ENCODE peak calls at places on chromosomes 7 and 10, in ten cellular contexts. K is activated CD8-positive, alpha-beta T cell treated with anti-CD3 and anti-CD28 coated beads, Interleukin-2, amount 10 ng/mL, durations not matched to agents 7 days and 5 days; D is sigmoid colon; X is AG08396; M is stimulated activated CD4-positive, alpha-beta T cell treated with anti-CD3 and anti-CD28 coated beads, Interleukin-2, amount 100 ng/mL, for 24 hours; T is CD8-positive, alpha-beta memory T cell; S is ACHN; O is skeletal muscle cell; V is NCI-H2081; C is posterior vena cava. F is an unnamed sample.

GRCh38 chr7:44221231-44221791 is 20.5 kb downstream of the YKT6 start:
- DNase-seq in D (peak), S (no peak), M (no peak), K (no peak), V (no peak), O (no peak), X (no peak), T (no peak), C (peak), F (peak)

GRCh38 chr7:37342170-37342569 is 106.5 kb downstream of the ELMO1 start:
- DNase-seq in T (no peak), V (no peak), S (no peak), M (no peak), D (no peak), C (no peak), O (no peak), X (no peak), K (no peak), F (no peak)

GRCh38 chr7:51144178-51144577 is 172.4 kb downstream of the COBL start:
- DNase-seq in K (no peak), T (no peak), X (no peak), M (no peak), S (no peak), V (no peak), C (no peak), D (no peak), O (no peak), F (no peak)

GRCh38 chr10:69864321-69864720 is 62.6 kb downstream of the COL13A1 start:
- DNase-seq in X (peak), V (no peak), S (peak), T (no peak), D (no peak), C (no peak), K (no peak), O (peak), M (no peak), F (peak)

GRCh38 chr10:62099299-62099698 is 169.3 kb downstream of the RTKN2 start:
- DNase-seq in S (no peak), K (no peak), D (no peak), C (no peak), O (no peak), M (no peak), T (no peak), X (no peak), V (no peak), F (no peak)

GRCh38 chr7:129780257-129781127 is 169.0 kb downstream of the NRF1 start:
- DNase-seq in V (peak), K (peak), C (peak), M (peak), T (peak), S (peak), D (no peak), O (no peak), X (no peak), F (peak)

GRCh38 chr10:124353091-124353815 is 65.5 kb downstream of the OAT start:
- DNase-seq in K (no peak), M (no peak), S (no peak), D (no peak), X (no peak), V (no peak), O (no peak), T (no peak), C (peak), F (no peak)

GRCh38 chr10:123913688-123914268 is 22.2 kb upstream of the CPXM2 start:
- DNase-seq in D (no peak), C (peak), M (no peak), K (no peak), V (no peak), T (no peak), X (no peak), S (no peak), O (no peak), F (no peak)

GRCh38 chr10:62666264-62666663 is 138.3 kb upstream of the ADO start:
- DNase-seq in K (no peak), V (no peak), X (no peak), D (no peak), M (no peak), C (no peak), T (no peak), O (no peak), S (no peak), F (no peak)

GRCh38 chr10:53379951-53380350 is 607.4 kb upstream of the MBL2 start:
- DNase-seq in D (no peak), X (no peak), S (peak), V (no peak), O (no peak), M (no peak), T (no peak), K (no peak), C (no peak), F (no peak)

GRCh38 chr10:4656576-4657194 is 169.3 kb upstream of the AKR1E2 start:
- DNase-seq in K (peak), C (no peak), D (peak), T (peak), O (no peak), M (peak), V (peak), X (no peak), S (peak), F (peak)

GRCh38 chr7:14606101-14606500 is 296.4 kb downstream of the DGKB start:
- DNase-seq in K (no peak), X (no peak), D (no peak), S (no peak), O (no peak), M (no peak), T (no peak), V (no peak), C (no peak), F (peak)

GRCh38 chr10:69913586-69913985 is 111.9 kb downstream of the COL13A1 start:
- DNase-seq in K (no peak), C (no peak), X (no peak), M (no peak), T (no peak), O (no peak), S (no peak), V (no peak), D (no peak), F (no peak)

GRCh38 chr10:129959544-129960492 is 4.3 kb downstream of the EBF3 start:
- DNase-seq in T (no peak), V (no peak), K (no peak), D (peak), S (no peak), C (peak), O (no peak), X (no peak), M (no peak), F (no peak)

GRCh38 chr10:14982744-14983143 is 23.6 kb downstream of the MEIG1 start:
- DNase-seq in M (no peak), C (no peak), T (no peak), K (no peak), S (no peak), D (no peak), V (no peak), X (no peak), O (no peak), F (no peak)

GRCh38 chr10:10044959-10045764 is 972.5 kb upstream of the CELF2 start:
- DNase-seq in C (no peak), X (no peak), T (no peak), D (no peak), V (no peak), S (no peak), O (no peak), K (no peak), M (no peak), F (no peak)

GRCh38 chr7:132061931-132062330 is 505.5 kb upstream of the PODXL start:
- DNase-seq in O (peak), V (no peak), D (no peak), C (no peak), K (no peak), S (no peak), M (no peak), X (no peak), T (no peak), F (peak)

GRCh38 chr10:34089294-34089693 is 725.8 kb downstream of the PARD3 start:
- DNase-seq in C (no peak), T (no peak), S (no peak), M (no peak), K (no peak), O (no peak), D (no peak), V (no peak), X (no peak), F (no peak)

F was measured in foreskin fibroblast.